ENCODE peak calls at places on chromosomes 13 and 19, in ten cellular contexts. V is COR-L47; Q is HT1080; A is NCI-H2029; M is activated naive CD4-positive, alpha-beta T cell; K is dorsolateral prefrontal cortex; N is globus pallidus; U is SW 1271; I is thyroid gland; P is RWPE1. S is an unnamed sample.

GRCh38 chr19:33080761-33081681 is at the start of gene GPATCH1:
- DNase-seq in V (peak; percentile 64), Q (peak; percentile 78), A (peak; percentile 76), M (peak; percentile 52), K (peak; percentile 92), N (peak; percentile 81), U (peak; percentile 80), I (peak; percentile 90), P (peak; percentile 86), S (peak; percentile 92)

GRCh38 chr19:39996218-39996810 is 546 bp upstream of the ZNF546 start:
- DNase-seq in V (peak; percentile 10), Q (no peak), A (peak; percentile 10), M (no peak), K (no peak), N (no peak), U (peak; percentile 41), I (peak; percentile 12), P (peak; percentile 51), S (peak; percentile 33)

GRCh38 chr13:90055121-90055520 is 1292.4 kb upstream of the MIR17HG start:
- DNase-seq in V (no peak), Q (peak; percentile 74), A (no peak), M (no peak), K (no peak), N (no peak), U (no peak), I (no peak), P (peak; percentile 1), S (no peak)

GRCh38 chr19:31139871-31140505 is 209.2 kb downstream of the TSHZ3 start:
- DNase-seq in V (no peak), Q (peak; percentile 76), A (no peak), M (no peak), K (no peak), N (no peak), U (peak; percentile 16), I (peak; percentile 83), P (peak; percentile 30), S (no peak)

GRCh38 chr19:40642062-40642706 is 41.0 kb downstream of the LTBP4 start:
- DNase-seq in V (no peak), Q (no peak), A (no peak), M (no peak), K (no peak), N (no peak), U (no peak), I (no peak), P (no peak), S (no peak)

GRCh38 chr19:2782357-2782935 is 627 bp downstream of the SGTA start:
- DNase-seq in V (no peak), Q (no peak), A (no peak), M (no peak), K (no peak), N (no peak), U (no peak), I (no peak), P (no peak), S (no peak)

GRCh38 chr19:48271531-48272151 is 1.8 kb downstream of the ZNF114 start:
- DNase-seq in V (peak; percentile 15), Q (no peak), A (peak; percentile 35), M (no peak), K (no peak), N (no peak), U (no peak), I (peak; percentile 83), P (peak; percentile 23), S (peak; percentile 25)

GRCh38 chr13:88063741-88064140 is 392.6 kb downstream of the SLITRK5 start:
- DNase-seq in V (no peak), Q (no peak), A (no peak), M (no peak), K (no peak), N (no peak), U (no peak), I (no peak), P (no peak), S (no peak)

GRCh38 chr19:3336680-3337523 is 29.5 kb upstream of the NFIC start:
- DNase-seq in V (peak; percentile 85), Q (no peak), A (peak; percentile 68), M (no peak), K (peak; percentile 35), N (peak; percentile 76), U (no peak), I (peak; percentile 99), P (no peak), S (peak; percentile 78)

GRCh38 chr19:1259873-1260748 is 9.0 kb upstream of the CIRBP start:
- DNase-seq in V (no peak), Q (no peak), A (no peak), M (no peak), K (no peak), N (no peak), U (peak; percentile 56), I (no peak), P (peak; percentile 37), S (no peak)

GRCh38 chr19:44947041-44947581 is 1.3 kb downstream of the APOC2 start:
- DNase-seq in V (no peak), Q (no peak), A (no peak), M (no peak), K (no peak), N (no peak), U (no peak), I (no peak), P (no peak), S (no peak)

GRCh38 chr13:51764184-51765141 is 39.5 kb downstream of the DHRS12 start:
- DNase-seq in V (peak; percentile 2), Q (peak; percentile 85), A (peak; percentile 44), M (peak; percentile 23), K (peak; percentile 43), N (peak; percentile 86), U (no peak), I (peak; percentile 93), P (no peak), S (peak; percentile 83)

GRCh38 chr13:21181671-21182070 is 5.2 kb downstream of the MRPL57 start:
- DNase-seq in V (no peak), Q (no peak), A (no peak), M (no peak), K (no peak), N (no peak), U (no peak), I (no peak), P (no peak), S (no peak)

GRCh38 chr19:33618884-33619283 is 2.9 kb upstream of the CHST8 start:
- DNase-seq in V (no peak), Q (no peak), A (no peak), M (no peak), K (no peak), N (no peak), U (no peak), I (no peak), P (no peak), S (no peak)

GRCh38 chr19:1189419-1189818 is 15.4 kb upstream of the SBNO2 start:
- DNase-seq in V (no peak), Q (peak; percentile 64), A (no peak), M (no peak), K (no peak), N (no peak), U (peak; percentile 25), I (peak; percentile 87), P (no peak), S (no peak)

GRCh38 chr19:49339364-49340068 is 4.3 kb downstream of the CD37 start:
- DNase-seq in V (no peak), Q (no peak), A (no peak), M (no peak), K (peak; percentile 35), N (peak; percentile 41), U (peak; percentile 68), I (peak; percentile 82), P (peak; percentile 98), S (peak; percentile 88)

GRCh38 chr19:10290439-10290875 is 705 bp downstream of the ICAM5 start:
- DNase-seq in V (no peak), Q (no peak), A (no peak), M (no peak), K (no peak), N (no peak), U (no peak), I (no peak), P (peak; percentile 30), S (no peak)